ENCODE peak calls at places on chromosomes 13 and 19, in seven cellular contexts. O is keratinocyte; B is ELR; S is stimulated activated CD8-positive, alpha-beta memory T cell treated with anti-CD3 and anti-CD28 coated beads, Interleukin-7, amount 100 ng/mL, for 1 hour; J is smooth muscle cell of the brain vasculature; A is osteocyte; I is nucleus accumbens. D is an unnamed sample.

GRCh38 chr19:13669780-13670355 is 94.5 kb upstream of the MRI1 start:
- DNase-seq in O (no peak), B (no peak), S (no peak), J (no peak), A (no peak), I (no peak), D (no peak)

GRCh38 chr13:93309886-93310520 is 83.4 kb downstream of the GPC6 start:
- DNase-seq in O (no peak), B (peak), S (no peak), J (no peak), A (no peak), I (no peak), D (peak)

GRCh38 chr19:18415177-18415867 is 3.9 kb upstream of the SSBP4 start:
- DNase-seq in O (no peak), B (peak), S (no peak), J (no peak), A (no peak), I (no peak), D (no peak)

GRCh38 chr19:53958168-53958571 is 4.6 kb upstream of the CACNG8 start:
- DNase-seq in O (no peak), B (no peak), S (no peak), J (no peak), A (no peak), I (no peak), D (no peak)

GRCh38 chr19:10920288-10920655 is 8.2 kb downstream of the YIPF2 start:
- DNase-seq in O (no peak), B (no peak), S (no peak), J (no peak), A (no peak), I (no peak), D (no peak)

GRCh38 chr13:67574320-67575233 is 344.4 kb upstream of the PCDH9 start:
- DNase-seq in O (no peak), B (peak), S (no peak), J (no peak), A (no peak), I (no peak), D (no peak)

GRCh38 chr19:32901504-32902161 is 32.1 kb upstream of the SLC7A9 start:
- DNase-seq in O (no peak), B (no peak), S (no peak), J (no peak), A (no peak), I (no peak), D (no peak)

GRCh38 chr19:35142531-35143230 is 374 bp upstream of the FXYD7 start:
- DNase-seq in O (no peak), B (peak), S (peak), J (no peak), A (no peak), I (peak), D (no peak)

GRCh38 chr13:111944171-111944583 is 122.8 kb upstream of the SOX1 start:
- DNase-seq in O (no peak), B (no peak), S (no peak), J (no peak), A (peak), I (no peak), D (no peak)